ENCODE peak calls at places on chromosomes 11 and 22, in four cellular contexts. One of them, this sample, is unnamed.

GRCh38 chr11:29809121-29809520 is 207.7 kb downstream of the KCNA4 start:
- DNase-seq in testis: no peak
- DNase-seq in uterus: no peak
- DNase-seq in endothelial cell of umbilical vein: no peak
- DNase-seq in this sample: no peak

GRCh38 chr11:83725718-83726117 is 439.6 kb upstream of the CCDC90B start:
- DNase-seq in testis: no peak
- DNase-seq in uterus: no peak
- DNase-seq in endothelial cell of umbilical vein: no peak
- DNase-seq in this sample: no peak

GRCh38 chr22:49198705-49199084 is 629.0 kb downstream of the BRD1 start:
- DNase-seq in testis: no peak
- DNase-seq in uterus: peak; percentile 10
- DNase-seq in endothelial cell of umbilical vein: no peak
- DNase-seq in this sample: peak; percentile 7

GRCh38 chr22:27576815-27577564 is 224.6 kb downstream of the MN1 start:
- DNase-seq in testis: no peak
- DNase-seq in uterus: no peak
- DNase-seq in endothelial cell of umbilical vein: peak; percentile 96
- DNase-seq in this sample: no peak

GRCh38 chr22:45552580-45553332 is 50.1 kb downstream of the FBLN1 start:
- DNase-seq in testis: peak; percentile 62
- DNase-seq in uterus: peak; percentile 59
- DNase-seq in endothelial cell of umbilical vein: no peak
- DNase-seq in this sample: peak; percentile 80

GRCh38 chr22:40534379-40535188 is 101.9 kb downstream of the MRTFA start:
- DNase-seq in testis: peak; percentile 33
- DNase-seq in uterus: no peak
- DNase-seq in endothelial cell of umbilical vein: peak; percentile 39
- DNase-seq in this sample: no peak

GRCh38 chr22:46070215-46070721 is 80.1 kb upstream of the PPARA start:
- DNase-seq in testis: peak; percentile 79
- DNase-seq in uterus: peak; percentile 78
- DNase-seq in endothelial cell of umbilical vein: peak; percentile 52
- DNase-seq in this sample: peak; percentile 67

GRCh38 chr11:69207165-69207889 is 51.6 kb downstream of the SMIM38 start:
- DNase-seq in testis: no peak
- DNase-seq in uterus: no peak
- DNase-seq in endothelial cell of umbilical vein: no peak
- DNase-seq in this sample: no peak

GRCh38 chr22:26508148-26508547 is 4.1 kb downstream of the TFIP11 start:
- DNase-seq in testis: no peak
- DNase-seq in uterus: no peak
- DNase-seq in endothelial cell of umbilical vein: no peak
- DNase-seq in this sample: no peak

GRCh38 chr11:11072067-11072466 is 214.2 kb upstream of the ZBED5 start:
- DNase-seq in testis: no peak
- DNase-seq in uterus: no peak
- DNase-seq in endothelial cell of umbilical vein: no peak
- DNase-seq in this sample: no peak

GRCh38 chr11:66478823-66479740 is 1.2 kb upstream of the DPP3 start:
- DNase-seq in testis: peak; percentile 30
- DNase-seq in uterus: peak; percentile 51
- DNase-seq in endothelial cell of umbilical vein: peak; percentile 37
- DNase-seq in this sample: peak; percentile 84

GRCh38 chr22:44335903-44336803 is 23.4 kb upstream of the SHISAL1 start:
- DNase-seq in testis: no peak
- DNase-seq in uterus: no peak
- DNase-seq in endothelial cell of umbilical vein: no peak
- DNase-seq in this sample: no peak

DNA sequence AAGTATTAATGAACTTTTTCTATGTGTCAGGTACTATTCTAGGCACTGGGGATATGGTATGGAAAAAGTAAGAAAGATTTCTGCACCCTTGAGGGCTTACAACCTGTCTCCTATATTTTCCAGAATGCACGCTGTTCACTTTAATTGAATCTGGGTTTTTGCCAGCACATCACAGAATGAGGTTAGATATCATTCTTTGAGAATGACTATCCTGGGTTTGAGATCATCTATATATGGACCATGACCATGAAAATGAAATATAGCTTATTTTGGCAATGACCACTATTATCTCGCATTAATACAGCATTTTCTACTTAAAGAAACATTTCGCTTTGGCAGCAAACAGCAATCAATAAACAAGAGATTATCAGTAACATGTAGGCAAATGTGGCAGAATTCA is 46.9 kb downstream of the C11orf71 start:
- DNase-seq in testis: no peak
- DNase-seq in uterus: no peak
- DNase-seq in endothelial cell of umbilical vein: no peak
- DNase-seq in this sample: no peak
- H3K27ac ChIP-seq in testis: no peak overlapping the region
- H3K27ac ChIP-seq in uterus: no peak overlapping the region
- H3K27ac ChIP-seq in endothelial cell of umbilical vein: no peak overlapping the region
- H3K27ac ChIP-seq in this sample: no peak overlapping the region

GRCh38 chr11:131912127-131912526 is 541.7 kb downstream of the NTM start:
- DNase-seq in testis: no peak
- DNase-seq in uterus: no peak
- DNase-seq in endothelial cell of umbilical vein: no peak
- DNase-seq in this sample: no peak
- H3K27ac ChIP-seq in testis: no peak overlapping the region
- H3K27ac ChIP-seq in uterus: no peak overlapping the region
- H3K27ac ChIP-seq in endothelial cell of umbilical vein: no peak overlapping the region
- H3K27ac ChIP-seq in this sample: no peak overlapping the region

GRCh38 chr11:16923987-16924386 is 90.2 kb downstream of the PLEKHA7 start:
- DNase-seq in testis: no peak
- DNase-seq in uterus: no peak
- DNase-seq in endothelial cell of umbilical vein: no peak
- DNase-seq in this sample: no peak

GRCh38 chr11:16926868-16927267 is 87.3 kb downstream of the PLEKHA7 start:
- DNase-seq in testis: no peak
- DNase-seq in uterus: no peak
- DNase-seq in endothelial cell of umbilical vein: no peak
- DNase-seq in this sample: no peak

GRCh38 chr11:16924462-16924825 is 89.8 kb downstream of the PLEKHA7 start:
- DNase-seq in testis: no peak
- DNase-seq in uterus: no peak
- DNase-seq in endothelial cell of umbilical vein: no peak
- DNase-seq in this sample: no peak

GRCh38 chr11:16925495-16926065 is 88.6 kb downstream of the PLEKHA7 start:
- DNase-seq in testis: peak; percentile 42
- DNase-seq in uterus: no peak
- DNase-seq in endothelial cell of umbilical vein: peak; percentile 46
- DNase-seq in this sample: peak; percentile 85

DNA sequence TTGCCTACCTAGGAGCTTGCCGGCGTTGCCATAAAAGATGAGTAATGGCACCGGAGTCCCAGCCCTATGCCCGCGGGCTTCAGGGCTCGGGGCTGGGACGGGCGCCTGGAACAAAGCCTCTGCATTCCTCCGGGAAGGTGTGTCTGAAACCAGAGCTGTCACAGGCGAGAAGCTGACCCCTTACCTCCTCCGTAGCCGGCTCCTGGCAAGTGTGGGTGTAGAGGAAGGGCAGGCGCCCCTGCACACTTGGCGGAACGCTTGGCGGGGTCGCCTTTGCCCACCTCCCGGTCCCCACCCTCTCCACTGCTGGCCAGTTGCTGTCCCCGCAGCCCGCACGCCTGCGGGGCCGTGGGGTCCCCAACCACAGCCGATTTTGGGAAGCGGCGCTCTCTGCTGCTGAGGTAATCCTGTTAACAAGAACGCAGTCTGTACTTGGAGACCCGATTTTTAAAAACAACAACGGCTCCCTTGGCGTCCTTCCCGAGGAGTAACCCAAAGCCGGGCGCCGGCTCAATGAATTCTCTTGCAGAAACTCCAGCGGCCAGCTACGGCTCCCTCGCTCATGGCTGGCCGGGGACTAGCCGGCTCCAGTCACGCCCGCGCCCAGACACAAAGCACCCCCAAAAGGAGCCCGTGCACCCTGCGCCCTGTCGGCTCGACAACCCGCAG is 89.3 kb downstream of the PLEKHA7 start:
- DNase-seq in testis: peak; percentile 71
- DNase-seq in uterus: peak; percentile 22
- DNase-seq in endothelial cell of umbilical vein: no peak
- DNase-seq in this sample: peak; percentile 85
- H3K27ac ChIP-seq in testis: no peak overlapping the region
- H3K27ac ChIP-seq in uterus: no peak overlapping the region
- H3K27ac ChIP-seq in endothelial cell of umbilical vein: no peak overlapping the region
- H3K27ac ChIP-seq in this sample: peak overlapping the region; percentile 3

DNA sequence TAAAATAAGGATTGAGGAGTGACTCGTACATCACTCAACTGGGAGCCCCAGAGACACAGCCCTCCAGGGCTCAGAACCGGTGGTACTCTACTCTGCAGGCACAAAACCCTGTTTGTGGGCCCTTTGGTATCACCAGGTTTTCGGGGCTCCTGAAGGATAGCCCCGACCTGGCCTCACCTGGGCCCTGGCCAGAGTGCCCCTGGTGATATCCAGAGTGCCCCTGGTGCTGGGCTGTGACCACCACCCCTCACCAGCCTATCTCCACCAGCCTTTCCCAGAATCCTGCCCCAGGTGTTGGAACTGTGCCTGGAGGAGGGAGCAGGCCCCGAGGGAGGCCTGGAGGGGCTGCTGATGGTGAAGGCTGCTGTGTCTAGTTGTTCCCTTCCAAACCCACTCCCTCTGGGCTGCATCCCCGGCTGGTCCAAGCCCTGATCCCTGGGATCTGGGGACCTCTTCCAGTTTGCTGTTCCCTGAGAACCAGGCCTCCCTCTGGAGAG is 2.2 kb upstream of the GGT5 start:
- DNase-seq in testis: no peak
- DNase-seq in uterus: no peak
- DNase-seq in endothelial cell of umbilical vein: no peak
- DNase-seq in this sample: no peak
- H3K27ac ChIP-seq in testis: peak overlapping the region; percentile 18
- H3K27ac ChIP-seq in uterus: peak overlapping the region; percentile 85
- H3K27ac ChIP-seq in endothelial cell of umbilical vein: peak overlapping the region; percentile 0
- H3K27ac ChIP-seq in this sample: peak overlapping the region; percentile 78

GRCh38 chr11:1573847-1574255 is 1.8 kb upstream of the DUSP8 start:
- DNase-seq in testis: no peak
- DNase-seq in uterus: peak; percentile 30
- DNase-seq in endothelial cell of umbilical vein: no peak
- DNase-seq in this sample: peak; percentile 79

GRCh38 chr11:1573077-1573846 is 1.2 kb upstream of the DUSP8 start:
- DNase-seq in testis: no peak
- DNase-seq in uterus: no peak
- DNase-seq in endothelial cell of umbilical vein: no peak
- DNase-seq in this sample: peak; percentile 74

GRCh38 chr11:1572200-1573076 is at the start of gene DUSP8:
- DNase-seq in testis: peak; percentile 93
- DNase-seq in uterus: peak; percentile 91
- DNase-seq in endothelial cell of umbilical vein: peak; percentile 80
- DNase-seq in this sample: peak; percentile 88

GRCh38 chr11:1576825-1577224 is 4.8 kb upstream of the DUSP8 start:
- DNase-seq in testis: no peak
- DNase-seq in uterus: no peak
- DNase-seq in endothelial cell of umbilical vein: no peak
- DNase-seq in this sample: no peak

DNA sequence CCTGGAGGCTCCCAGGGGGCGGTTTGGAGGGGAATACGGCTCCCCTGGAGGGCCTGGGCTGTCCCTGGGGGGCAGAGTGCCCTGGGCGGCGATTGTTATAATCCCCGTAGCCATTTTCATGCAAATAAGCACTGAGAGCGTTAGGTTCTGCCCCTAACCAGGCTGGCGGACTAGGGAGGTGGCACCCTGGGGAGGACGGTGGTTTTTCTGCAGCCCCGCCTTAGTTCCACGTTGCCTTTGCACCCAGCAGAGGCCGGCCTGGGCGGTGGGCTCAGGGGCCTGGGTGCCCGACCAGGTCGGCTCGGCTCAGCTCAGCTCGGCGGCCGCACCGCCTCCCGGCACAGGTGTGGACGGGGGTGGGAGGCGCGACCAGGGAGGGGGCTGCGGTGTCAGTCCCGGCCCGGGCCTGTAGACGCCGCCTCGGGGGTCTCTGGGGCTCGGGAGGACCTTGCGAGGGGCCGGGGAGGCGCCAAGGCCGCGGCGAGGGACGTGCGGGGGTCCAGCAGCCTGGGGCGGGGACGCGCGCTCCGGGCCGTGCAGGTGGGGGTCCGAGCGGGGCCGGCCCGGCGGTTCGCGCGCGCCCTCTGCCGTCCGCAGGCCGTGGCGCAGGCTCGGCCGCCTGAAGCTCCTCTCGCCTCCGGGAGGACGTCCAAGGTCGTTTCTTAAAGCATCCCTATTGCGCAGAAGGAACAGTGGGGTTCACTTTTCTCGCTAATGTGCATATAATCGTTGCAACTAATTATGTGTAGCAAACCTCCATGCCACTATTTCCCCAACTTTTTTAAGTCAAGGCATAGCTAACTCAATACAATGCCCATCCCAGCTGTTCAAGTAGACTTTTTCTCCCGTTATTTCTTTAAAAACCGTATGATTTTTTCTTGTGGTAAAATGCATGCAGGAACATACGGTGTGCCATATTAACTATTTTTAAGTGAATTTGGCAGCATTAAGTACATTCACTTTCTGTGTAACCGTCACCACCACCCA is 2.5 kb upstream of the DUSP8 start:
- DNase-seq in testis: peak; percentile 82
- DNase-seq in uterus: peak; percentile 59
- DNase-seq in endothelial cell of umbilical vein: peak; percentile 40
- DNase-seq in this sample: no peak
- H3K27ac ChIP-seq in testis: no peak overlapping the region
- H3K27ac ChIP-seq in uterus: peak overlapping the region; percentile 12
- H3K27ac ChIP-seq in endothelial cell of umbilical vein: no peak overlapping the region
- H3K27ac ChIP-seq in this sample: peak overlapping the region; percentile 83

GRCh38 chr22:19085233-19086043 is 36.8 kb downstream of the DGCR2 start:
- DNase-seq in testis: no peak
- DNase-seq in uterus: no peak
- DNase-seq in endothelial cell of umbilical vein: peak; percentile 64
- DNase-seq in this sample: no peak
- H3K27ac ChIP-seq in testis: no peak overlapping the region
- H3K27ac ChIP-seq in uterus: no peak overlapping the region
- H3K27ac ChIP-seq in endothelial cell of umbilical vein: peak overlapping the region; percentile 76
- H3K27ac ChIP-seq in this sample: no peak overlapping the region

GRCh38 chr11:131710511-131710910 is 340.1 kb downstream of the NTM start:
- DNase-seq in testis: no peak
- DNase-seq in uterus: no peak
- DNase-seq in endothelial cell of umbilical vein: no peak
- DNase-seq in this sample: no peak
- H3K27ac ChIP-seq in testis: no peak overlapping the region
- H3K27ac ChIP-seq in uterus: no peak overlapping the region
- H3K27ac ChIP-seq in endothelial cell of umbilical vein: no peak overlapping the region
- H3K27ac ChIP-seq in this sample: no peak overlapping the region

DNA sequence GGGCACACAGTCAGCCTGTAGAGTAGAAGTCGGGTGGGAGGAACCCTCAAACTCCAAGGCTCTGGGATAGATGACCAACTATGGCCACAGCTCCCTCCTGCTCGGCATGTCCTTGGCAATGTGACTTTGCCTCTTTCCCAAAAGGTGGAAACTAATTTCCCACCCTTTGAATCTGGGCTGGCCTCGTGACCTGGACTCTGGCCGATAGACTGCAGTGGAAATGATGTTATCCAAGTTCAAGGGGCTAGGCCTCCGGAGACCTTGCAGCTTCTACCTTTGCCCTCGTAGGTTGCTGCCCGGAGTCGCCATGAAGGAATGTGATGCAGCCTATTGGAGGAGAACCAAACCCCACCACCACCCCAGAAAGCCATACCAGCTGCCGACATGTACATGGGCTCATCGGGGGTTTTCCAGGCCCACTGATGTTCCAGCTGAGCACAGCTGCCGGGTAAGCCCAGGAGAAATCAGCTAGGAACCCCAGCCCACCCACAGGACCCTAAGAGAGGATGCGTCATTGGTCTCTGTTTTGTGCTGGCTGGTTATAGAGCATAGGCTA is 30.4 kb downstream of the KCNJ4 start:
- DNase-seq in testis: no peak
- DNase-seq in uterus: no peak
- DNase-seq in endothelial cell of umbilical vein: no peak
- DNase-seq in this sample: peak; percentile 2
- H3K27ac ChIP-seq in testis: no peak overlapping the region
- H3K27ac ChIP-seq in uterus: no peak overlapping the region
- H3K27ac ChIP-seq in endothelial cell of umbilical vein: no peak overlapping the region
- H3K27ac ChIP-seq in this sample: no peak overlapping the region

This sample was measured in left lung.